ENCODE peak calls at places on chromosomes 3 and 15, in nine cellular contexts. M is omental fat pad, K is fibroblast of pulmonary artery, S is fibroblast of mammary gland, H is natural killer cell, E is lower lobe of right lung, A is CD14-positive monocyte, P is epithelial cell of esophagus, W is body of pancreas. G is an unnamed sample.

GRCh38 chr15:59532770-59533379 is 78.7 kb upstream of the GCNT3 start:
- DNase-seq in M (no peak), K (peak), S (peak), H (no peak), E (no peak), A (no peak), P (peak), W (peak), G (peak)

GRCh38 chr15:88454231-88454630 is 13.0 kb downstream of the MRPL46 start:
- DNase-seq in M (no peak), K (peak), S (peak), H (no peak), E (no peak), A (no peak), P (no peak), W (no peak), G (no peak)

GRCh38 chr15:77959094-77959879 is 118.2 kb downstream of the TBC1D2B start:
- DNase-seq in M (peak), K (peak), S (peak), H (peak), E (peak), A (peak), P (peak), W (peak), G (no peak)

GRCh38 chr3:115098354-115099073 is 48.6 kb downstream of the ZBTB20 start:
- DNase-seq in M (no peak), K (no peak), S (no peak), H (no peak), E (no peak), A (no peak), P (no peak), W (no peak), G (no peak)

GRCh38 chr3:187385296-187385695 is 17.1 kb downstream of the RTP4 start:
- DNase-seq in M (no peak), K (no peak), S (no peak), H (no peak), E (no peak), A (no peak), P (no peak), W (no peak), G (no peak)

GRCh38 chr15:78067328-78068241 is 9.9 kb downstream of the TBC1D2B start:
- DNase-seq in M (no peak), K (no peak), S (no peak), H (no peak), E (no peak), A (no peak), P (no peak), W (no peak), G (no peak)

GRCh38 chr15:25850154-25851111 is 12.7 kb downstream of the ATP10A start:
- DNase-seq in M (peak), K (peak), S (peak), H (peak), E (peak), A (peak), P (peak), W (peak), G (no peak)

GRCh38 chr3:43770426-43771103 is 79.8 kb downstream of the ABHD5 start:
- DNase-seq in M (no peak), K (peak), S (peak), H (no peak), E (peak), A (peak), P (peak), W (peak), G (no peak)

GRCh38 chr3:46672349-46672695 is 21.2 kb downstream of the ALS2CL start:
- DNase-seq in M (peak), K (no peak), S (no peak), H (no peak), E (no peak), A (no peak), P (no peak), W (no peak), G (no peak)

GRCh38 chr15:57373882-57374276 is 2.4 kb upstream of the CGNL1 start:
- DNase-seq in M (no peak), K (no peak), S (no peak), H (no peak), E (no peak), A (no peak), P (no peak), W (no peak), G (no peak)

GRCh38 chr3:189212681-189213080 is 40.9 kb downstream of the TPRG1 start:
- DNase-seq in M (no peak), K (no peak), S (no peak), H (no peak), E (no peak), A (no peak), P (no peak), W (no peak), G (no peak)

GRCh38 chr15:77782691-77783090 is 150.0 kb upstream of the LINGO1 start:
- DNase-seq in M (no peak), K (no peak), S (no peak), H (no peak), E (no peak), A (no peak), P (no peak), W (no peak), G (no peak)

GRCh38 chr3:184067573-184068055 is 14.8 kb downstream of the HTR3C start:
- DNase-seq in M (no peak), K (no peak), S (no peak), H (no peak), E (no peak), A (no peak), P (no peak), W (no peak), G (no peak)

GRCh38 chr15:32649336-32649735 is 7.8 kb downstream of the SCG5 start:
- DNase-seq in M (no peak), K (peak), S (peak), H (no peak), E (no peak), A (no peak), P (peak), W (peak), G (no peak)

GRCh38 chr3:46685446-46685845 is 8.0 kb downstream of the ALS2CL start:
- DNase-seq in M (no peak), K (no peak), S (no peak), H (no peak), E (no peak), A (no peak), P (no peak), W (no peak), G (no peak)

GRCh38 chr15:61157933-61158332 is 71.2 kb downstream of the RORA start:
- DNase-seq in M (no peak), K (peak), S (peak), H (no peak), E (no peak), A (no peak), P (no peak), W (peak), G (no peak)

GRCh38 chr3:13018039-13018431 is 55.2 kb downstream of the IQSEC1 start:
- DNase-seq in M (no peak), K (no peak), S (peak), H (no peak), E (peak), A (no peak), P (no peak), W (no peak), G (no peak)

GRCh38 chr15:42679285-42680141 is 57.4 kb downstream of the CDAN1 start:
- DNase-seq in M (no peak), K (no peak), S (peak), H (no peak), E (no peak), A (no peak), P (peak), W (no peak), G (no peak)

GRCh38 chr3:43192028-43192427 is 86.1 kb upstream of the POMGNT2 start:
- DNase-seq in M (no peak), K (no peak), S (no peak), H (no peak), E (no peak), A (no peak), P (no peak), W (no peak), G (no peak)

GRCh38 chr15:50247819-50248650 is 17.5 kb downstream of the HDC start:
- DNase-seq in M (no peak), K (no peak), S (no peak), H (peak), E (peak), A (peak), P (peak), W (no peak), G (no peak)

GRCh38 chr3:165210132-165210531 is 13.9 kb upstream of the SLITRK3 start:
- DNase-seq in M (no peak), K (no peak), S (no peak), H (no peak), E (no peak), A (no peak), P (no peak), W (no peak), G (no peak)

GRCh38 chr3:178971614-178972013 is 100.0 kb downstream of the ZMAT3 start:
- DNase-seq in M (no peak), K (no peak), S (no peak), H (no peak), E (no peak), A (no peak), P (peak), W (no peak), G (peak)

GRCh38 chr3:140050977-140051957 is 116.3 kb downstream of the CLSTN2 start:
- DNase-seq in M (no peak), K (no peak), S (peak), H (no peak), E (no peak), A (no peak), P (peak), W (no peak), G (no peak)

GRCh38 chr15:100026041-100026440 is 292.8 kb upstream of the LYSMD4 start:
- DNase-seq in M (no peak), K (no peak), S (no peak), H (no peak), E (no peak), A (no peak), P (no peak), W (no peak), G (no peak)

GRCh38 chr15:100902436-100903190 is 16.5 kb upstream of the LRRK1 start:
- DNase-seq in M (peak), K (peak), S (peak), H (no peak), E (peak), A (no peak), P (peak), W (peak), G (peak)

GRCh38 chr3:195224980-195225580 is 45.9 kb downstream of the XXYLT1 start:
- DNase-seq in M (no peak), K (no peak), S (no peak), H (peak), E (no peak), A (no peak), P (no peak), W (no peak), G (no peak)

GRCh38 chr3:76470285-76470684 is 569.6 kb upstream of the ROBO2 start:
- DNase-seq in M (no peak), K (peak), S (peak), H (no peak), E (no peak), A (no peak), P (peak), W (no peak), G (peak)

GRCh38 chr15:35533130-35534110 is 12.5 kb downstream of the DPH6 start:
- DNase-seq in M (no peak), K (no peak), S (peak), H (no peak), E (no peak), A (no peak), P (peak), W (no peak), G (no peak)

DNA sequence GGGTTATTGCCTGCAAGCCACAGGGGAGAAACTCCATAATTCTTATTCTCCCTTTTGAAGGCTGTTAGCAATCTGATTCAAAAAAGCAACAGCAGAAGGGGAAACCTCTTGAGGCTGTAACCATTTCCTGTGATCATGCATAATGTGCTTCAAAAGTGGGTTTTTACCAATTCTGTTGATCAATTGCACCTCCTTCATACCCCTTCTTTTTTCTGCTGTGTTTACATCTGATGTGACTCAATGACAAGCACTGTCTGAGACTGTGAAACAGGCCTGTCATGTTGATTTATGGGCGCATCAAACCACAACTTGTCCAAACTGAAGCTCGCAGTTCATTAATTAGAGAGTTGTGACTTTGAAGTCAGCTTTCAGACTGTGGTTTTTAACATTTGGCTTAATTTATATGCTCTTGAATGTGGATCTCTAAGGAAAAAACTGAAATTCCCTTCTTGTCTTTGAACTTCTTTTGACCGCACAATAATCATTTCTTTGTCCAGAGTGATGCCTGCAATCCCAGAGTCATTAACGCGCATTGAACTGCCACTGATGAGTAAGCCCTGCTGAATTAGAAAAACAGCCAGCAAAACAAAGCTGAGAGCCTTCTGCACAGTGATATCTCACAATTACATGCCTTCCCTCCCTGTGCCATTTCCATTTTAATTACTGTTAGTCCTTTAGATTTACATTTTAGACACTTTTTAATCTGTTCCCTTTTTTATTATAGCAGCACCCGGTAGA is 532.8 kb downstream of the FOXP1 start:
- DNase-seq in M (no peak), K (peak), S (peak), H (no peak), E (no peak), A (no peak), P (peak), W (no peak), G (peak)
- TF ChIP-seq CTCF in M (no peak), K (no peak), S (no peak), H (no peak), E (no peak), A (no peak), P (no peak), W (no peak), G (no peak)

GRCh38 chr15:65927545-65927944 is 58.3 kb downstream of the RAB11A start:
- DNase-seq in M (no peak), K (no peak), S (peak), H (no peak), E (no peak), A (no peak), P (peak), W (no peak), G (no peak)
- TF ChIP-seq CTCF in M (no peak), K (peak), S (peak), H (no peak), E (no peak), A (no peak), P (peak), W (no peak), G (peak)

GRCh38 chr3:94862703-94863102 is 799.8 kb downstream of the NSUN3 start:
- DNase-seq in M (no peak), K (peak), S (peak), H (no peak), E (no peak), A (no peak), P (peak), W (no peak), G (no peak)
- TF ChIP-seq CTCF in M (no peak), K (peak), S (peak), H (no peak), E (peak), A (no peak), P (peak), W (peak), G (peak)

GRCh38 chr3:171615281-171615680 is 155.1 kb upstream of the TNIK start:
- DNase-seq in M (no peak), K (peak), S (peak), H (no peak), E (no peak), A (no peak), P (no peak), W (no peak), G (no peak)

GRCh38 chr3:171615742-171616141 is 155.5 kb upstream of the TNIK start:
- DNase-seq in M (no peak), K (peak), S (peak), H (no peak), E (no peak), A (no peak), P (peak), W (no peak), G (no peak)

GRCh38 chr3:171616798-171617197 is 156.6 kb upstream of the TNIK start:
- DNase-seq in M (no peak), K (no peak), S (no peak), H (no peak), E (no peak), A (no peak), P (no peak), W (no peak), G (no peak)

DNA sequence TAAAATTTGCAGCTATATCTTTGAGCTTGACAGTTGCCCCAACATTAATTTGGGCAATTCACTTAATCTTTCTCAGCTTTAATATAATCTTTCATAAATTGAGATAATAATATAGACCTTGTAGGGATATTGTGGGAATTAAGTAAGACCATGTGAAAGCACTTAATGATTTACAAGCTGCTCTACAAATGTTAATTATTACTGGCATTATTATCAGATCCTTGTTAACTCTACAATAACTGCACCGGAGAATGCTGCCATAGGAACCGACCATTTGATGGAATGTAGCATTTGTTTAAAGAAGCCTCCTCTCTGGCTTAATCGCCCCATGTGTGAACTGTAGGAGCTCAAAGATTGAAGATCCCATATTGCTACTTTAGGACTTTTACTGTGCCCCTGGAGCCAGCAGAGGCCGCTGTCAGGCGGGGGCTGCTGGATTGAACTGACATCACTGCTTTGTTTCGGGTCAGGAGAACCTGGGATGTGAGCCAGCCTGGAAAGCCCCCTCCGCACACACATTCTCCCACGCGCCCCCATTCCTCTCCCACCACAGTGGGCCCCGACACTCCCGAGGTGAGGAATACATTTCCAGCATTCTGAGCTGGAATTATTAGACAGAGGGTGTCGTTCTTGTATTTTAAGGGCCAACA is 154.2 kb upstream of the TNIK start:
- DNase-seq in M (no peak), K (peak), S (peak), H (no peak), E (no peak), A (no peak), P (peak), W (peak), G (no peak)
- TF ChIP-seq CTCF in M (no peak), K (peak), S (peak), H (peak), E (peak), A (peak), P (peak), W (peak), G (peak)

GRCh38 chr3:176347424-176348146 is 849.7 kb downstream of the TBL1XR1 start:
- DNase-seq in M (no peak), K (no peak), S (no peak), H (no peak), E (no peak), A (no peak), P (no peak), W (no peak), G (no peak)

GRCh38 chr3:176341963-176342362 is 855.3 kb downstream of the TBL1XR1 start:
- DNase-seq in M (no peak), K (no peak), S (no peak), H (no peak), E (no peak), A (no peak), P (no peak), W (no peak), G (no peak)
- TF ChIP-seq CTCF in M (no peak), K (no peak), S (no peak), H (no peak), E (no peak), A (no peak), P (no peak), W (no peak), G (no peak)